ENCODE peak calls at places on chromosomes 4 and X, in eight cellular contexts. H is HuH-7.5, J is choroid plexus epithelial cell, X is HepG2, K is NCI-H1092, P is kidney glomerular epithelial cell, F is lung microvascular endothelial cell, M is memory B cell. N is an unnamed sample.

GRCh38 chrX:118802857-118803256 is 20.8 kb upstream of the ZCCHC12 start:
- DNase-seq in H (no peak), J (peak), X (no peak), K (no peak), P (no peak), F (no peak), M (no peak), N (no peak)

GRCh38 chr4:5933996-5934831 is 41.3 kb upstream of the CRMP1 start:
- DNase-seq in H (no peak), J (no peak), X (no peak), K (no peak), P (no peak), F (no peak), M (no peak), N (no peak)

GRCh38 chr4:5568931-5569330 is 139.4 kb downstream of the EVC2 start:
- DNase-seq in H (no peak), J (no peak), X (no peak), K (no peak), P (no peak), F (no peak), M (no peak), N (no peak)

GRCh38 chrX:30735839-30736238 is 82.6 kb downstream of the GK start:
- DNase-seq in H (peak), J (peak), X (peak), K (peak), P (peak), F (peak), M (peak), N (peak)

GRCh38 chr4:127188847-127189246 is 443.9 kb upstream of the INTU start:
- DNase-seq in H (no peak), J (peak), X (no peak), K (peak), P (no peak), F (no peak), M (no peak), N (no peak)

GRCh38 chrX:153924149-153924861 is 1.8 kb downstream of the ARHGAP4 start:
- DNase-seq in H (peak), J (peak), X (peak), K (peak), P (no peak), F (peak), M (peak), N (no peak)

GRCh38 chr4:119746951-119747350 is 118.3 kb upstream of the PDE5A start:
- DNase-seq in H (no peak), J (no peak), X (no peak), K (no peak), P (no peak), F (no peak), M (no peak), N (no peak)

GRCh38 chrX:141469469-141469868 is 115.1 kb downstream of the SPANXA1 start:
- DNase-seq in H (no peak), J (no peak), X (no peak), K (no peak), P (no peak), F (peak), M (no peak), N (no peak)

GRCh38 chr4:3869661-3870566 is 103.7 kb downstream of the ADRA2C start:
- DNase-seq in H (no peak), J (no peak), X (no peak), K (no peak), P (no peak), F (no peak), M (no peak), N (no peak)

GRCh38 chr4:125741825-125742452 is 427.2 kb downstream of the FAT4 start:
- DNase-seq in H (peak), J (peak), X (peak), K (no peak), P (peak), F (peak), M (no peak), N (no peak)

GRCh38 chrX:118823263-118824172 is at the start of gene ZCCHC12:
- DNase-seq in H (peak), J (peak), X (peak), K (peak), P (no peak), F (peak), M (no peak), N (peak)

GRCh38 chr4:187617117-187617516 is 378.5 kb upstream of the ZFP42 start:
- DNase-seq in H (no peak), J (peak), X (no peak), K (no peak), P (no peak), F (no peak), M (no peak), N (no peak)

GRCh38 chr4:41509411-41510008 is 28.4 kb upstream of the LIMCH1 start:
- DNase-seq in H (no peak), J (no peak), X (no peak), K (peak), P (no peak), F (no peak), M (no peak), N (no peak)

GRCh38 chr4:156870166-156870565 is 101.4 kb downstream of the PDGFC start:
- DNase-seq in H (no peak), J (peak), X (no peak), K (no peak), P (no peak), F (no peak), M (no peak), N (no peak)

GRCh38 chr4:121791481-121791880 is 9.6 kb upstream of the EXOSC9 start:
- DNase-seq in H (no peak), J (peak), X (no peak), K (no peak), P (no peak), F (no peak), M (no peak), N (no peak)

GRCh38 chrX:11792461-11793421 is 34.7 kb downstream of the MSL3 start:
- DNase-seq in H (no peak), J (no peak), X (no peak), K (peak), P (no peak), F (peak), M (no peak), N (peak)

GRCh38 chr4:20687894-20688293 is 12.4 kb upstream of the PACRGL start:
- DNase-seq in H (no peak), J (peak), X (no peak), K (no peak), P (peak), F (no peak), M (no peak), N (no peak)

GRCh38 chrX:118977424-118977823 is 3.0 kb downstream of the LONRF3 start:
- DNase-seq in H (no peak), J (no peak), X (no peak), K (no peak), P (no peak), F (no peak), M (no peak), N (no peak)

GRCh38 chr4:185039508-185040273 is 21.4 kb downstream of the HELT start:
- DNase-seq in H (no peak), J (peak), X (peak), K (peak), P (peak), F (peak), M (peak), N (peak)